ENCODE peak calls at places on chromosome 18, in four cellular contexts. Y is NCI-H2081, B is upper lobe of right lung, I is right lobe of liver. H is an unnamed sample.

GRCh38 chr18:5527603-5528002 is 16.2 kb downstream of the EPB41L3 start:
- DNase-seq in B (no peak), Y (no peak), I (no peak), H (no peak)

GRCh38 chr18:11883153-11883552 is 25.0 kb downstream of the MPPE1 start:
- DNase-seq in B (no peak), Y (no peak), I (no peak), H (no peak)

GRCh38 chr18:59140287-59140885 is 702 bp downstream of the SEC11C start:
- DNase-seq in Y (no peak), I (peak; percentile 28), B (no peak), H (no peak)

GRCh38 chr18:3177902-3178687 is 41.7 kb downstream of the MYOM1 start:
- DNase-seq in Y (no peak), B (peak; percentile 67), I (peak; percentile 39), H (peak; percentile 32)

GRCh38 chr18:53745228-53745967 is 479.1 kb downstream of the MBD2 start:
- DNase-seq in I (no peak), B (no peak), Y (no peak), H (no peak)

GRCh38 chr18:50594931-50595330 is 35.0 kb downstream of the MAPK4 start:
- DNase-seq in I (no peak), B (no peak), Y (no peak), H (no peak)

GRCh38 chr18:47415888-47416287 is 164.4 kb upstream of the SKOR2 start:
- DNase-seq in B (no peak), Y (no peak), I (no peak), H (no peak)

GRCh38 chr18:57437782-57438668 is 2.9 kb downstream of the ONECUT2 start:
- DNase-seq in I (peak; percentile 84), B (no peak), Y (peak; percentile 78), H (no peak)

GRCh38 chr18:74060511-74061028 is 87.1 kb downstream of the FBXO15 start:
- DNase-seq in Y (no peak), I (no peak), B (no peak), H (no peak)

GRCh38 chr18:2518473-2518872 is 52.8 kb downstream of the METTL4 start:
- DNase-seq in B (no peak), Y (no peak), I (no peak), H (no peak)

GRCh38 chr18:73690222-73690621 is 457.4 kb downstream of the FBXO15 start:
- DNase-seq in Y (no peak), I (no peak), B (no peak), H (no peak)

GRCh38 chr18:44839239-44839666 is 158.6 kb downstream of the SETBP1 start:
- DNase-seq in Y (peak; percentile 15), I (peak; percentile 74), B (peak; percentile 76), H (peak; percentile 46)

GRCh38 chr18:36451454-36452251 is 154.1 kb downstream of the FHOD3 start:
- DNase-seq in B (no peak), Y (no peak), I (no peak), H (no peak)

GRCh38 chr18:45792551-45793294 is 32.8 kb upstream of the SIGLEC15 start:
- DNase-seq in I (no peak), Y (no peak), B (no peak), H (no peak)